ENCODE peak calls at places on chromosome 19, in seven cellular contexts. U is CD8-positive, alpha-beta T cell; M is SK-N-SH; N is cardiac muscle cell; X is pancreas; P is tibial artery; O is tibial nerve. B is an unnamed sample.

GRCh38 chr19:38691938-38692457 is 44.5 kb downstream of the ACTN4 start:
- DNase-seq in N (no peak), U (no peak), X (no peak), M (peak; percentile 89), O (no peak), P (peak; percentile 96), B (peak; percentile 71)

GRCh38 chr19:35397064-35397463 is 26.2 kb downstream of the GPR42 start:
- DNase-seq in X (no peak), M (no peak), N (no peak), P (no peak), O (no peak), U (no peak), B (no peak)

GRCh38 chr19:2391118-2391725 is 31.2 kb downstream of the TMPRSS9 start:
- DNase-seq in M (peak; percentile 72), P (no peak), O (peak; percentile 23), U (no peak), N (peak; percentile 66), X (no peak), B (no peak)

GRCh38 chr19:56097776-56098175 is 23.3 kb downstream of the ZNF787 start:
- DNase-seq in P (no peak), M (no peak), X (peak; percentile 29), O (no peak), U (no peak), N (no peak), B (no peak)

GRCh38 chr19:16370671-16371391 is 46.2 kb downstream of the KLF2 start:
- DNase-seq in X (no peak), O (no peak), P (no peak), N (no peak), U (no peak), M (no peak), B (peak; percentile 41)

GRCh38 chr19:5973376-5973775 is 4.6 kb downstream of the RANBP3 start:
- DNase-seq in N (no peak), M (no peak), O (no peak), X (no peak), U (no peak), P (no peak), B (peak; percentile 15)

GRCh38 chr19:7736148-7736547 is 4.2 kb upstream of the CLEC4G start:
- DNase-seq in O (no peak), N (no peak), P (no peak), X (no peak), M (no peak), U (no peak), B (no peak)

GRCh38 chr19:53642381-53643099 is 10.7 kb downstream of the DPRX start:
- DNase-seq in M (no peak), U (no peak), P (no peak), O (no peak), N (no peak), X (no peak), B (no peak)

GRCh38 chr19:2135474-2136402 is 15.6 kb downstream of the AP3D1 start:
- DNase-seq in P (no peak), X (peak; percentile 81), M (no peak), N (no peak), O (no peak), U (no peak), B (peak; percentile 36)

GRCh38 chr19:28878862-28879566 is 333.9 kb downstream of the UQCRFS1 start:
- DNase-seq in U (peak; percentile 8), M (peak; percentile 62), P (no peak), O (peak; percentile 33), N (peak; percentile 93), X (no peak), B (peak; percentile 64)

DNA sequence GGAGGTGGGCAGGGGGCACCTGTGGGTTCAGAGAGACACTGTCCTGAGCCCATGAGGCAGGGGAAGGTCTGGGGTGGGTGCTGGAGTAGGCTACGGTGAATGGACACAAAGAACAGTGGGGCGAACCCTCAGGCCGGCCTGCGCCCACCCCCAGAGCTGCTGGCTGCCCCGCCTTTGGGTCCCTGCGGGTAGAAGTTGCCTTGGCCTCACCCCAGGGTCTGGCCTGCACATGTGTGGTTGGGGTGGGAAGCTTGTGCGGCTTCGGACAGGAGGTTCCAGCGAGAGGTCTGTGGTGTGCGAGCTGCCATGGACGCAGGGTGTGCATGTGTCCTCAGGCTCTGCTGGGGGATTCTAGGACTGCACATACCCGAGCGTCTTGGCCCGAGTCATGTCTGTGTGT is 20.6 kb upstream of the POU2F2 start:
- DNase-seq in X (peak; percentile 59), U (no peak), O (no peak), P (no peak), N (no peak), M (peak; percentile 26), B (no peak)
- H3K9me3 ChIP-seq in X (no peaks in the 10 kb centered on the region), U (no peaks in the 10 kb centered on the region), O (no peaks in the 10 kb centered on the region), P (no peaks in the 10 kb centered on the region), N (no peaks in the 10 kb centered on the region), M (no peaks in the 10 kb centered on the region), B (no peaks in the 10 kb centered on the region)

DNA sequence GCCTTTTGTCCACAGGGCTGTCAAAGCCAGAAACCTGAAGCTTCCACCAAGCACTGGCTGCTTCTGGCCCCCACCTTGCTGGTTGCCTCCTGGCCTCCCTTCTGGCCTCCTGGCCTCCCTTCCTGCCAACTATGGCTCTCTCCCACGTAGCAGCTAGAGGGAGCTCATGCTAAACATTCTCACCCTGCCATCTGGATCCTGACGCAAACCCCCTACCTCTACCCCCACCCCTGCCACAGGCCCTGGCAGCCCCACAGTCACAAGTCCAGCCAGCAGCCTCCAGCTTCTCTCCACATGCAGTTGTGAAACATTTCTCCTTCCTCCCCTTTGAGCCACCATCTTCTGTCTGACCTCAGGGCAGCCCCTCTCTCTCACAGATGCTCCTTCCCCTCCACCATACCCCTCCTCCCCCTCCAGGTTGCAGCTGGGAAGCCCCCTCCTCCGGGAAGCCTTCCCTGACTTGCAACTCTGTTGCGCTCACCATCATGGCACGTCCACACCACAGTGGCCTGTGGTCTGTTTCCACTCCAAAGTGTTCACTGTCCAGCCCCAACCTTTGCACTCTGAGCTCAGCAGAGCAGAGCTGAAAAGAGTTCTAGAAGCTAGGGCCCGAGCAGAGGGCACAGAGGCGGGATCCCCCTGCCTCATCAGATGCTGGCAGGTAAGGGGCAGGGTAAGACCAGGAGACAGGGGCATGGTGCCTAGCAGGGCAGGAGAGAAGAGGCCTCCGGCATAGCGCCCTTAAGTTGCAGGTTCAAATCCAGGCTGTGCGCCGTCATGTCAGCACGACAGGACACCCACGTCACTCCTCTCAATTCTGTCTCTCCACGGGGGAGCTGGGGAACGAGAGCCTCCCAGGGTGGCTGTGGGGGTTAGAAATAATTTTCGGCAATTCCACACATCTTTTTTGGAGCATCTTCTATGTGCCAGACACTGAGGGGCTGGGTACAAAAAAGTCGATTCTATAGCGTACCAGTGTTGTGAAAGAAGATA is 7.3 kb downstream of the ADGRL1 start:
- DNase-seq in N (no peak), M (peak; percentile 51), X (no peak), P (no peak), U (no peak), O (no peak), B (no peak)
- H3K9me3 ChIP-seq in N (no peaks in the 10 kb centered on the region), M (no peaks in the 10 kb centered on the region), X (no peaks in the 10 kb centered on the region), P (no peaks in the 10 kb centered on the region), U (no peaks in the 10 kb centered on the region), O (no peaks in the 10 kb centered on the region), B (no peaks in the 10 kb centered on the region)

GRCh38 chr19:36605839-36606478 is 846 bp downstream of the ZNF382 start:
- DNase-seq in N (no peak), U (no peak), O (no peak), P (no peak), M (no peak), X (no peak), B (no peak)

GRCh38 chr19:36604656-36605100 is 435 bp upstream of the ZNF382 start:
- DNase-seq in M (peak; percentile 81), O (no peak), U (peak; percentile 75), P (peak; percentile 83), N (peak; percentile 70), X (peak; percentile 74), B (peak; percentile 69)

DNA sequence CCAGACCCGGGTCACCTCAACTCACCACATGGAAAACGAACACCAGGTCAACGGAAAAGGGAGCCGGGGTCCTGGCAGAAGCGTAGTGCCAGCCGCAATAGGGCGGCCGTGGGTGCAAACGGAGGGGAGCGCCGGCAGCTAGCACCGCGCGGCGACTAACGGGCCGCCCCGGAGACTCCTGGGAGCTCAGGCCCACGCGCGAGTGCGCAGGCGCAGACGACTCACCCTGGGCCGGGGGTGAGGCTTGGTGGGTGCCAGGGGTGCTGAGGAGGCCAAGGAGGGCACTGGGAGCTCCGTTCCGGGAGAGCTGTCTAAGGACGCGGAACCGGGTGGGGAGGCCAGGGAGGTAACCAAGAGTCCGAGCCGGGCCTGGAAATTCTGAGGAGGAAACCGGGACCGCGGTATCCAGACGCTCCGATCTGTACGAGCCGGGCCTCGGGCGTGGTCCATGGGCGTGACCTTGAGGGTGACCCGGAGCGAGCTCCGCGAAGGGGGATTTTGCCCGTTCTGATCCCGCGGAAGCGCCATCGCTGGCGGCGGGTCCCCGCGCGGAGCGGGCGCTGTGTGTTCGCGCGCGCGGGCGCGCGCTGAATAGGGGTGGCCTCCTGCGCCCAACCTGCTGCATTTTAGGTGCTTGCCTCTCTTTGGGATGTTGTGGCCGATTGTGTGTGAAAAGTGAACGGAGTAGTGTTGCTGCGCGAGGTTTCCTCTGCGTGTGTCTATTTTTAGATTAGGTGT is at the start of gene ZNF382:
- DNase-seq in O (no peak), U (peak; percentile 72), N (peak; percentile 87), X (peak; percentile 85), P (peak; percentile 78), M (peak; percentile 99), B (peak; percentile 83)
- H3K9me3 ChIP-seq in O (no peaks in the 10 kb centered on the region), U (no peaks in the 10 kb centered on the region), N (no peaks in the 10 kb centered on the region), X (no peaks in the 10 kb centered on the region), P (no peaks in the 10 kb centered on the region), M (no peaks in the 10 kb centered on the region), B (peaks cover 4% of the 10 kb centered on the region)

DNA sequence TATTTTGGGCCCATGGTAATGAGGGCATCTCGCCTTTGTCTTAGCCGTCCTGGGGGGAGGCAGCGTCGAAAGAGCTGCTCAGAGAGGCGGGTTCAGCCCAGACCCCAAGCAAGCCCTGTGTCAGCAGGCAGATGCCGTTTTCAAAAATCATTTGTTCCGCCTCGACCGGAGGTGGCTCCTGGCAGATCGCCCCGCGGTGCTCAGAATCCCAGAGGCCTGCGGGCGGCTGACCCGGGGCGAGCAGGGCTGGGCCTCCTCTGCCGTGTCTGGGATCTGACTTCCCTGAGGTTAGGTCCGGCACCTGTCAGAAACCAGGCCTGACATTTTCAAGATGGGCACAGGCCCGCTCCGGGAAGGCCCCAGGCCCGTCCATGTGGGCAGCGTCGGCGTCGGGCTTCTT is 36.1 kb downstream of the CRTC1 start:
- DNase-seq in X (no peak), O (no peak), U (no peak), M (peak; percentile 80), N (peak; percentile 43), P (no peak), B (no peak)
- H3K9me3 ChIP-seq in X (no peaks in the 10 kb centered on the region), O (no peaks in the 10 kb centered on the region), U (no peaks in the 10 kb centered on the region), M (no peaks in the 10 kb centered on the region), N (no peaks in the 10 kb centered on the region), P (no peaks in the 10 kb centered on the region), B (no peaks in the 10 kb centered on the region)

B was measured in lower lobe of right lung.